ENCODE peak calls at places on chromosomes 4 and X, in ten cellular contexts. J, C, N, B, K, I, V, S, A and H are unnamed samples.

GRCh38 chr4:2372488-2373030 is 45.9 kb downstream of the ZFYVE28 start:
- DNase-seq in J (no peak), C (no peak), N (no peak), B (no peak), K (no peak), I (no peak), V (no peak), S (no peak), A (no peak), H (no peak)

GRCh38 chr4:73257995-73258667 is 467 bp downstream of the ANKRD17 start:
- DNase-seq in J (peak; percentile 32), C (peak; percentile 31), N (peak; percentile 21), B (peak; percentile 71), K (no peak), I (no peak), V (no peak), S (peak; percentile 55), A (peak; percentile 62), H (peak; percentile 54)

GRCh38 chr4:84751707-84752106 is 168.8 kb downstream of the CDS1 start:
- DNase-seq in J (no peak), C (no peak), N (no peak), B (no peak), K (no peak), I (no peak), V (no peak), S (no peak), A (no peak), H (no peak)

GRCh38 chrX:33207056-33207455 is 4.3 kb downstream of the DMD start:
- DNase-seq in J (peak; percentile 6), C (no peak), N (no peak), B (no peak), K (no peak), I (no peak), V (no peak), S (no peak), A (no peak), H (no peak)

GRCh38 chrX:28170713-28171112 is 189.5 kb upstream of the DCAF8L1 start:
- DNase-seq in J (no peak), C (no peak), N (no peak), B (no peak), K (no peak), I (no peak), V (no peak), S (no peak), A (no peak), H (no peak)

GRCh38 chr4:118351851-118352827 is 664 bp downstream of the PRSS12 start:
- DNase-seq in J (peak; percentile 59), C (no peak), N (peak; percentile 46), B (peak; percentile 33), K (no peak), I (peak; percentile 84), V (no peak), S (peak; percentile 71), A (peak; percentile 69), H (peak; percentile 61)

GRCh38 chr4:68175562-68176155 is 46.0 kb upstream of the TMPRSS11F start:
- DNase-seq in J (peak; percentile 51), C (no peak), N (no peak), B (peak; percentile 62), K (peak; percentile 45), I (peak; percentile 75), V (peak; percentile 16), S (no peak), A (peak; percentile 89), H (peak; percentile 34)

GRCh38 chrX:153628129-153628528 is 18.9 kb upstream of the DUSP9 start:
- DNase-seq in J (no peak), C (no peak), N (peak; percentile 11), B (no peak), K (no peak), I (no peak), V (no peak), S (no peak), A (no peak), H (no peak)

GRCh38 chr4:17577660-17578481 is 873 bp downstream of the LAP3 start:
- DNase-seq in J (peak; percentile 4), C (peak; percentile 40), N (peak; percentile 64), B (peak; percentile 40), K (peak; percentile 66), I (peak; percentile 61), V (no peak), S (no peak), A (peak; percentile 70), H (peak; percentile 56)

GRCh38 chr4:88919056-88919455 is 137.9 kb downstream of the FAM13A start:
- DNase-seq in J (no peak), C (no peak), N (no peak), B (no peak), K (no peak), I (no peak), V (no peak), S (no peak), A (no peak), H (no peak)

GRCh38 chr4:86092684-86093083 is 267.2 kb downstream of the MAPK10 start:
- DNase-seq in J (peak; percentile 81), C (no peak), N (no peak), B (no peak), K (no peak), I (no peak), V (no peak), S (no peak), A (peak; percentile 77), H (no peak)

GRCh38 chr4:130424211-130424610 is 1328.3 kb downstream of the C4orf33 start:
- DNase-seq in J (no peak), C (no peak), N (no peak), B (no peak), K (no peak), I (no peak), V (no peak), S (no peak), A (no peak), H (no peak)

DNA sequence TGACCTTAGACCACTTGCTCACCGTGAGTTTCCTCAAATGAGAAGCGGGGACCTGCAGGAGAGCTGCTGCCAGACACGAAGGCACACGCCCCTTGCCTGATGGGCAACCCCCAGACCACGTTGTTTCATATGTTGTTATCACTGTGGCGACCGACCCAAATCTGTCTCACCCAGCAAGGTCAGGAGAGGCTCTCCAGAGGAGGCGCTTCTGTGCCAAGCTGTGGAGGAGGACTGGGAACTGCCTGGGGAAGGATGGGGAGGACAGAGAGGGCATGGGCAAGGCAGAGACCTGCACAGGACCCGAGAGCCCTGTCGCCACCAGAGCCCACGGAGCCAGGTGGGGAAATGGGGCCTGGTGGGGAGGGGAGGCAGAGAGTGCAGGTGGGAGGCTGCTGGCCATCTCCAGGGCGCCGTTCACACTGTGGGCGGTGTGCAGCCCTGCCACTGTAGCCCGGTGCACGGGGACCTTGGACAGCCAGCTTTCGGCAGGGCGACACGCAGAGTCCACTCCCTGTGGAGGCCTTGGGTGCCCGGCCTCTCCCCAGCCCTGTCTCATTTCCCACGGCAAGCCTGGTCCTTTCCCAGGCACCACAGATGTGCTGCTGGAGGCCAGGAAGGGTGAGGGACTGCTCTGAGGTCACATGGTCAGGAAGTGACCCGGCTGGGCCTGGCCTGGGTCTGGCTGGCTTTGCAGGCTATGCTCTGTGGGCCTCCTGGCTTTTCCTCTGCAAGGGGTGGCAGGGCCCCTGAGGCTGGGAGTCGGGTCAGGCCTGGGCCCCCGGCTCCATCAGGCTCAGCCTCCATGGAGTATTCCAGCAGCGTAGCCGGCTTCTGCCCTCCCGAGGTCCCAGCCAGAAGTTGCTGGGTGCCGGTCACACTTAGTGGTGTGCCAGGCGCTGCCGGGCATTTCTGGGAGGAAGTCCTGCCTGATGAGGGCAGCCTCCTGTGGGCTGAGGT is 3.2 kb downstream of the HTRA3 start:
- DNase-seq in J (peak; percentile 9), C (no peak), N (no peak), B (no peak), K (no peak), I (no peak), V (no peak), S (no peak), A (no peak), H (no peak)
- H3K4me3 ChIP-seq in J (no peak overlapping the region), C (no peak overlapping the region), N (no peak overlapping the region), B (no peak overlapping the region), K (no peak overlapping the region), I (no peak overlapping the region), V (no peak overlapping the region), S (no peak overlapping the region), A (no peak overlapping the region), H (no peak overlapping the region)

GRCh38 chrX:1205681-1206611 is 6.5 kb downstream of the CRLF2 start:
- DNase-seq in J (peak; percentile 59), C (no peak), N (no peak), B (peak; percentile 83), K (peak; percentile 36), I (peak; percentile 79), V (no peak), S (peak; percentile 70), A (peak; percentile 64), H (peak; percentile 41)
- H3K4me3 ChIP-seq in J (no peak overlapping the region), C (peak overlapping the region; percentile 17), N (peak overlapping the region; percentile 45), B (peak overlapping the region; percentile 56), K (peak overlapping the region; percentile 44), I (peak overlapping the region; percentile 89), V (peak overlapping the region; percentile 5), S (peak overlapping the region; percentile 66), A (peak overlapping the region; percentile 65), H (peak overlapping the region; percentile 16)

GRCh38 chrX:125762954-125763353 is 403.1 kb downstream of the DCAF12L2 start:
- DNase-seq in J (no peak), C (no peak), N (no peak), B (no peak), K (no peak), I (no peak), V (no peak), S (no peak), A (no peak), H (no peak)

GRCh38 chrX:125758819-125759218 is 407.3 kb downstream of the DCAF12L2 start:
- DNase-seq in J (no peak), C (no peak), N (no peak), B (no peak), K (no peak), I (no peak), V (no peak), S (no peak), A (no peak), H (no peak)

DNA sequence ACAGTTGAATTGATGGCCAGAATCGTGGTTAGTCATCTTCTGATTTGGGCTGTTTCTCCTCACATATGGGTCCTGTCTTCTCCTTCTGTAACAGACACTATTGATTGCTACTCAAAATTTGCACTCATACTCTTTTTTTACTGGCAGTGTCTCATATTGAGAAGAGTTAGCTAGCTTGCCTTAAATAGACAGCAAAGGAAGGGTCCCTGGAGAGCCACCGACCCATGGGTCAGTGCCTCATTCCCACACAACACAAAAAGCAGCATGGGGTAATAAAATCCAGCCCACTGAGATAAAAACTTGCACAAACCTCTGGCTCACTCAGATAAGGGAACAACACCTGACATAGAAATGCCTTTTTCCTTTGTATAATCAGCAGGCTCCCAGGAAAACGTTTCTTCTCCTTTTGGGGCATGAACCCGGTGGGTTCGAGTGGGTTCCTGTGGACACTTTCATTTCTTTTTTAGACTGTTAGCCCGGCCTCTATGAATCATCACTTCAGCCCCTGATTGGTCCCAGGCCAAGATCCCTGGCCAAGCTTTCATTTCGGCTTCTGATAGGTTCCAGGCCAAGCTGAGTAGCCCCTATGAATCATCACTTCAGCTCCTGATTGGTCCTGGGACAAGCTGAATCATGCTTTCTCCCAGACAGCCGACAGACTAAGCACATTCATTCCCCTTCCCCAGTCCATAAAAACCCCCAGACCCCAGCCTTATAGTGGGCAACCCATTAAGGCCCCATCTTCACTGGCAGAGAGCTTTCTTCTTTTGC is 408.1 kb downstream of the DCAF12L2 start:
- DNase-seq in J (no peak), C (peak; percentile 39), N (no peak), B (no peak), K (no peak), I (no peak), V (no peak), S (no peak), A (no peak), H (no peak)
- H3K4me3 ChIP-seq in J (no peak overlapping the region), C (no peak overlapping the region), N (no peak overlapping the region), B (no peak overlapping the region), K (no peak overlapping the region), I (no peak overlapping the region), V (no peak overlapping the region), S (no peak overlapping the region), A (peak overlapping the region; percentile 71), H (no peak overlapping the region)

GRCh38 chr4:21948347-21949072 is at the start of gene KCNIP4:
- DNase-seq in J (no peak), C (peak; percentile 21), N (peak; percentile 18), B (no peak), K (no peak), I (peak; percentile 86), V (no peak), S (peak; percentile 77), A (peak; percentile 67), H (no peak)
- H3K4me3 ChIP-seq in J (peak within 1 kb of the TSS; percentile 16), C (peak within 1 kb of the TSS; percentile 36), N (no peak within 1 kb of the TSS), B (no peak within 1 kb of the TSS), K (peak within 1 kb of the TSS; percentile 32), I (peak within 1 kb of the TSS; percentile 80), V (no peak within 1 kb of the TSS), S (peak within 1 kb of the TSS; percentile 56), A (peak within 1 kb of the TSS; percentile 84), H (peak within 1 kb of the TSS; percentile 28)